ENCODE peak calls at places on chromosomes 12 and 14, in ten cellular contexts. R is left lung; S is lower lobe of right lung; Z is endothelial cell of umbilical vein; F is cardiac muscle cell; C is heart left ventricle; O is left ventricle myocardium inferior; I is gastrocnemius medialis; P is WERI-Rb-1; G is CD8-positive, alpha-beta T cell. L is an unnamed sample. For H3K36me3, the result is how much of the 10 kb centered on the place peaks cover.

GRCh38 chr14:81625343-81625742 is 91.7 kb upstream of the SEL1L start:
- DNase-seq in C (no peak), S (no peak), P (no peak), O (no peak), I (no peak), R (no peak), G (no peak), F (peak), Z (no peak), L (no peak)

GRCh38 chr12:106601031-106601430 is 18.2 kb downstream of the RFX4 start:
- DNase-seq in C (no peak), F (no peak), P (no peak), S (no peak), O (no peak), G (no peak), R (no peak), I (no peak), Z (no peak), L (no peak)

GRCh38 chr14:103072595-103073366 is 11.2 kb upstream of the LBHD2 start:
- DNase-seq in F (no peak), G (no peak), P (no peak), Z (no peak), R (no peak), I (no peak), S (no peak), O (no peak), C (peak), L (peak)

GRCh38 chr12:111389635-111390034 is 16.1 kb upstream of the SH2B3 start:
- DNase-seq in C (peak), O (no peak), P (no peak), F (no peak), S (no peak), Z (no peak), I (no peak), R (no peak), G (no peak), L (no peak)

GRCh38 chr12:82682326-82682725 is 4.4 kb upstream of the TMTC2 start:
- DNase-seq in O (no peak), I (no peak), G (no peak), P (peak), R (no peak), S (no peak), C (no peak), F (no peak), Z (no peak), L (no peak)

GRCh38 chr14:21093769-21094681 is 4.4 kb downstream of the ZNF219 start:
- DNase-seq in P (peak), I (no peak), Z (no peak), S (no peak), F (peak), C (no peak), R (no peak), O (no peak), G (no peak), L (no peak)

GRCh38 chr14:24196071-24197061 is 1.1 kb upstream of the TM9SF1 start:
- DNase-seq in P (no peak), O (no peak), S (no peak), Z (peak), F (peak), C (no peak), G (no peak), R (no peak), I (no peak), L (no peak)

GRCh38 chr12:94531196-94531720 is 71.6 kb upstream of the CEP83 start:
- DNase-seq in P (no peak), O (no peak), Z (no peak), I (no peak), G (no peak), S (no peak), R (no peak), F (no peak), C (no peak), L (no peak)

GRCh38 chr12:43079481-43079880 is 472.5 kb downstream of the ADAMTS20 start:
- DNase-seq in I (no peak), P (no peak), F (no peak), Z (peak), G (no peak), S (no peak), O (no peak), C (no peak), R (no peak), L (no peak)

GRCh38 chr12:56321027-56321426 is 5.2 kb upstream of the CNPY2 start:
- DNase-seq in S (no peak), G (no peak), I (no peak), C (no peak), R (no peak), P (no peak), O (no peak), F (no peak), Z (no peak), L (peak)

GRCh38 chr12:10722502-10722904 is 620 bp downstream of the YBX3 start:
- DNase-seq in R (peak), F (peak), G (peak), S (peak), Z (no peak), O (peak), I (no peak), P (peak), C (peak), L (peak)

GRCh38 chr12:57613427-57614109 is 2.3 kb downstream of the ARHGEF25 start:
- DNase-seq in P (no peak), O (no peak), G (no peak), C (no peak), I (no peak), S (no peak), Z (no peak), R (no peak), F (no peak), L (no peak)

GRCh38 chr12:76274699-76275098 is 73.5 kb downstream of the BBS10 start:
- DNase-seq in Z (peak), C (no peak), G (no peak), S (no peak), F (peak), P (no peak), O (no peak), R (no peak), I (no peak), L (no peak)

GRCh38 chr12:93918262-93918661 is 230.1 kb upstream of the PLXNC1 start:
- DNase-seq in S (no peak), O (no peak), I (no peak), P (no peak), G (no peak), Z (no peak), F (peak), C (no peak), R (no peak), L (no peak)

GRCh38 chr12:122079038-122079531 is 529 bp downstream of the MLXIP start:
- DNase-seq in C (no peak), G (peak), F (no peak), O (no peak), Z (peak), I (peak), R (peak), S (peak), P (peak), L (peak)

GRCh38 chr14:103735815-103736545 is 20.4 kb downstream of the ZFYVE21 start:
- DNase-seq in I (no peak), P (peak), C (peak), O (no peak), F (no peak), S (peak), R (peak), G (no peak), Z (no peak), L (no peak)

GRCh38 chr12:101931498-101932326 is 54.3 kb downstream of the DRAM1 start:
- DNase-seq in F (no peak), Z (no peak), C (no peak), S (no peak), P (no peak), O (no peak), R (no peak), G (no peak), I (no peak), L (no peak)

GRCh38 chr14:68896132-68896531 is 83.0 kb downstream of the ACTN1 start:
- DNase-seq in P (no peak), I (no peak), C (no peak), F (no peak), G (no peak), O (no peak), R (no peak), Z (peak), S (peak), L (no peak)

GRCh38 chr14:64293976-64294671 is at the start of gene ESR2:
- DNase-seq in F (peak), C (peak), G (peak), O (peak), S (peak), R (peak), Z (peak), I (no peak), P (peak), L (peak)

GRCh38 chr12:122867701-122868461 is 28.0 kb downstream of the VPS37B start:
- DNase-seq in G (no peak), O (peak), P (peak), S (peak), Z (peak), I (no peak), R (no peak), C (peak), F (no peak), L (no peak)

GRCh38 chr14:103629503-103630121 is 601 bp downstream of the KLC1 start:
- DNase-seq in F (peak), R (peak), C (peak), Z (no peak), G (peak), O (peak), I (no peak), S (peak), P (peak), L (peak)

GRCh38 chr14:51517116-51517515 is 134.6 kb upstream of the FRMD6 start:
- DNase-seq in G (no peak), O (no peak), C (no peak), F (no peak), Z (no peak), P (no peak), R (no peak), S (no peak), I (no peak), L (no peak)

GRCh38 chr12:108103517-108103916 is 25.6 kb upstream of the WSCD2 start:
- DNase-seq in I (no peak), F (no peak), P (no peak), Z (no peak), S (no peak), O (no peak), C (no peak), R (no peak), G (no peak), L (no peak)

GRCh38 chr12:124737040-124737419 is 126.6 kb downstream of the SCARB1 start:
- DNase-seq in G (no peak), O (no peak), Z (no peak), P (no peak), C (no peak), F (no peak), I (no peak), R (no peak), S (no peak), L (no peak)

GRCh38 chr12:125491585-125491984 is 426.4 kb downstream of the AACS start:
- DNase-seq in G (no peak), F (no peak), P (no peak), R (no peak), C (no peak), Z (no peak), O (no peak), S (no peak), I (no peak), L (no peak)

GRCh38 chr14:30658645-30659044 is 36.5 kb downstream of the SCFD1 start:
- DNase-seq in S (no peak), C (no peak), G (no peak), P (no peak), Z (no peak), I (no peak), F (no peak), O (no peak), R (no peak), L (no peak)

GRCh38 chr12:6526201-6526600 is 8.1 kb upstream of the GAPDH start:
- DNase-seq in G (no peak), O (no peak), R (no peak), Z (no peak), C (no peak), P (no peak), I (no peak), F (no peak), S (no peak), L (no peak)

GRCh38 chr12:124680863-124681778 is 113.7 kb upstream of the NCOR2 start:
- DNase-seq in F (peak), C (no peak), Z (peak), R (no peak), O (peak), I (peak), P (peak), S (peak), G (no peak), L (no peak)

GRCh38 chr12:5222011-5222461 is 178.4 kb downstream of the KCNA5 start:
- DNase-seq in G (no peak), S (no peak), O (no peak), Z (no peak), R (no peak), F (no peak), I (no peak), P (peak), C (no peak), L (no peak)

GRCh38 chr14:60092516-60092915 is 793 bp downstream of the PCNX4 start:
- DNase-seq in G (peak), F (peak), Z (no peak), C (no peak), O (no peak), I (no peak), R (no peak), P (no peak), S (no peak), L (no peak)

GRCh38 chr14:50830932-50831703 is at the start of gene NIN:
- DNase-seq in S (peak), F (peak), G (peak), R (peak), I (peak), Z (peak), P (peak), C (peak), O (peak), L (peak)

GRCh38 chr14:69945905-69946304 is 66.7 kb downstream of the SMOC1 start:
- DNase-seq in P (no peak), F (peak), O (no peak), S (no peak), R (no peak), G (no peak), I (no peak), C (no peak), Z (peak), L (no peak)

GRCh38 chr14:25049559-25050493 is at the start of gene STXBP6:
- DNase-seq in S (peak), I (no peak), O (peak), R (peak), P (peak), Z (peak), C (peak), F (peak), G (no peak), L (no peak)

GRCh38 chr12:117365072-117365616 is 3.7 kb upstream of the NOS1 start:
- DNase-seq in C (no peak), I (no peak), G (no peak), R (no peak), Z (no peak), O (no peak), F (no peak), S (no peak), P (no peak), L (no peak)

GRCh38 chr12:65695077-65695865 is 129.0 kb upstream of the HMGA2 start:
- DNase-seq in P (no peak), Z (peak), I (no peak), R (no peak), O (no peak), F (peak), C (peak), G (no peak), S (peak), L (peak)

GRCh38 chr14:85528080-85528881 is 1.7 kb upstream of the FLRT2 start:
- DNase-seq in C (no peak), S (no peak), O (no peak), Z (peak), F (peak), P (peak), I (peak), G (no peak), R (no peak), L (no peak)

GRCh38 chr14:100440758-100441203 is 117.6 kb downstream of the SLC25A47 start:
- DNase-seq in F (peak), S (no peak), I (no peak), G (no peak), P (no peak), R (no peak), C (no peak), Z (peak), O (no peak), L (no peak)

GRCh38 chr14:100438678-100439592 is 115.8 kb downstream of the SLC25A47 start:
- DNase-seq in S (peak), Z (peak), P (no peak), F (peak), R (no peak), C (no peak), O (no peak), G (no peak), I (no peak), L (peak)

GRCh38 chr14:100441271-100441947 is 118.3 kb downstream of the SLC25A47 start:
- DNase-seq in R (no peak), S (no peak), O (no peak), F (no peak), C (no peak), I (no peak), P (no peak), Z (no peak), G (no peak), L (no peak)

GRCh38 chr14:100439781-100440180 is 116.6 kb downstream of the SLC25A47 start:
- DNase-seq in R (no peak), O (peak), P (no peak), C (no peak), S (no peak), I (no peak), G (no peak), F (peak), Z (peak), L (no peak)

DNA sequence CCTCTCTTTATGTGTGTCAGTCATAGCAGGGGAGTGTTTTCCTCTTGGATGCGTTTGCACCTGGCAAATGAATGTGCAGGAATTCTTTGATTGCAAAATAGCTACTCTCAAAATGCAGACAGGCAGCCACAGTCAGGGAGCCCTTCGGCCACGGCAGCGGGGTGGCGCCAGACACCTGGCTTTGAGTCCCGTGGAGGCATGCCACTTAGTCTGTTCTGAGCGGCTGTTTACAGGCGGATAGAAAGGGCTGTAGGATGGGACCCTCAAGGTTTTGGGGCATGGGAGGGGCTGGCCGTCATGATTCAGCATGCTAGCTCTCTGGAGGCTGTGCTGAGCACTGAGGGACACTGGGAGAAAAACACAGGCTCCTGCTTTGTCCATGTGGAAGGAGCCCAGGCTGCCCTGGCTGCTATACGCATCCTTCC is 117.1 kb downstream of the SLC25A47 start:
- DNase-seq in Z (peak), C (peak), O (peak), F (peak), G (no peak), S (peak), R (peak), P (peak), I (peak), L (peak)
- TF ChIP-seq CTCF in Z (peak), C (peak), O (peak), F (peak), G (no peak), S (peak), R (peak), P (peak), I (peak), L (peak)

DNA sequence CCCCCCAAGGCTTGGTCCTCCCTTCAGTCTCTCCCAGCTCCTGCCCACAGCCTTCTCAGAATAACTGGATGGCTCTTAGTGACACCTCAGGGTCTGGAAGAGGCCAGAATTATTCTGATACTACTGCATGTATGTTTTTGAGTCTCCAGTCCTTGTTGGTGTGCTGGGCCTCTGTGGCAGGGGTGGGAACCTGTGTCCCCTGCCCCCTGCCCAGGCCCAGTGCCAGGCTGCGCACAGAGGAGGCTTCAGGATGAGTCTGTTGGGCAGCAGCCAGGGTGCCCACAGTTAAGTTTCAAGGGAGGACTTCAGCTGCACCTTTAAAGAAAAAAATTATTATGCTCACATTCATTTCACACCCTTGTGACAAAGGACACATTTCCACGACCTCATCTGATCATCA is 348.3 kb downstream of the CACNA1C start:
- DNase-seq in P (no peak), C (no peak), G (no peak), I (no peak), S (no peak), O (no peak), F (no peak), Z (no peak), R (no peak), L (no peak)
- H3K36me3 ChIP-seq in P (under half), C (under half), G (under half), I (under half), S (under half), O (under half), F (under half), Z (under half), R (under half), L (under half)

GRCh38 chr14:32197919-32198318 is 3.9 kb upstream of the RNU6-7 start:
- DNase-seq in F (no peak), Z (no peak), R (no peak), G (no peak), C (no peak), P (no peak), S (no peak), O (no peak), I (no peak), L (no peak)
- H3K27ac ChIP-seq in F (peak), Z (no peak), R (no peak), G (no peak), C (no peak), P (no peak), S (no peak), O (no peak), I (no peak), L (no peak)

GRCh38 chr14:56482306-56482705 is 97.3 kb upstream of the TMEM260 start:
- DNase-seq in O (no peak), S (no peak), F (peak), R (no peak), P (peak), Z (peak), G (no peak), I (no peak), C (no peak), L (no peak)
- TF ChIP-seq CTCF in O (no peak), S (no peak), F (peak), R (no peak), P (peak), Z (peak), G (no peak), I (no peak), C (no peak), L (no peak)

GRCh38 chr12:120835657-120836056 is 68.5 kb downstream of the SPPL3 start:
- DNase-seq in G (no peak), F (no peak), S (no peak), C (no peak), O (no peak), I (no peak), R (no peak), Z (no peak), P (no peak), L (no peak)

GRCh38 chr12:120842595-120842994 is 61.6 kb downstream of the SPPL3 start:
- DNase-seq in O (no peak), P (no peak), I (no peak), S (no peak), G (no peak), R (no peak), C (no peak), Z (no peak), F (no peak), L (no peak)

GRCh38 chr12:120836119-120836684 is 68.0 kb downstream of the SPPL3 start:
- DNase-seq in F (no peak), C (no peak), G (no peak), R (no peak), I (no peak), O (no peak), Z (no peak), S (no peak), P (no peak), L (no peak)

GRCh38 chr12:120841525-120841924 is 62.6 kb downstream of the SPPL3 start:
- DNase-seq in F (no peak), O (no peak), C (no peak), Z (peak), I (no peak), S (no peak), G (no peak), R (no peak), P (no peak), L (no peak)

GRCh38 chr12:120839503-120839902 is 64.7 kb downstream of the SPPL3 start:
- DNase-seq in G (no peak), I (no peak), F (no peak), R (no peak), Z (no peak), C (no peak), O (no peak), P (no peak), S (no peak), L (no peak)
- H3K36me3 ChIP-seq in G (under half), I (under half), F (under half), R (under half), Z (under half), C (under half), O (under half), P (under half), S (under half), L (under half)

L was measured in Peyer's patch.